ENCODE peak calls at places on chromosomes 6 and 20, in nine cellular contexts. One of them, this sample, is unnamed.

GRCh38 chr6:136683209-136683941 is 108.9 kb downstream of the MAP3K5 start:
- DNase-seq in sciatic nerve: no peak
- DNase-seq in Caco-2: no peak
- DNase-seq in HT-29: no peak
- DNase-seq in mammary epithelial cell: no peak
- DNase-seq in NCI-H446: no peak
- DNase-seq in NCI-H526: no peak
- DNase-seq in body of pancreas: no peak
- DNase-seq in CD4-positive, alpha-beta memory T cell: no peak
- DNase-seq in this sample: no peak

GRCh38 chr20:11786108-11786507 is 131.6 kb upstream of the BTBD3 start:
- DNase-seq in sciatic nerve: no peak
- DNase-seq in NCI-H526: no peak
- DNase-seq in mammary epithelial cell: no peak
- DNase-seq in NCI-H446: no peak
- DNase-seq in CD4-positive, alpha-beta memory T cell: no peak
- DNase-seq in body of pancreas: no peak
- DNase-seq in Caco-2: no peak
- DNase-seq in HT-29: no peak
- DNase-seq in this sample: no peak

GRCh38 chr6:125054331-125054730 is 92.1 kb downstream of the RNF217 start:
- DNase-seq in NCI-H446: no peak
- DNase-seq in CD4-positive, alpha-beta memory T cell: no peak
- DNase-seq in body of pancreas: no peak
- DNase-seq in mammary epithelial cell: no peak
- DNase-seq in NCI-H526: no peak
- DNase-seq in HT-29: no peak
- DNase-seq in sciatic nerve: no peak
- DNase-seq in Caco-2: no peak
- DNase-seq in this sample: no peak

GRCh38 chr6:112163295-112164257 is 76.2 kb downstream of the FAM229B start:
- DNase-seq in HT-29: peak
- DNase-seq in Caco-2: peak
- DNase-seq in body of pancreas: peak
- DNase-seq in sciatic nerve: peak
- DNase-seq in NCI-H446: peak
- DNase-seq in CD4-positive, alpha-beta memory T cell: peak
- DNase-seq in mammary epithelial cell: peak
- DNase-seq in NCI-H526: peak
- DNase-seq in this sample: peak

GRCh38 chr6:25250878-25251277 is 28.3 kb upstream of the CARMIL1 start:
- DNase-seq in CD4-positive, alpha-beta memory T cell: no peak
- DNase-seq in body of pancreas: no peak
- DNase-seq in sciatic nerve: no peak
- DNase-seq in mammary epithelial cell: peak
- DNase-seq in Caco-2: no peak
- DNase-seq in HT-29: no peak
- DNase-seq in NCI-H526: no peak
- DNase-seq in NCI-H446: no peak
- DNase-seq in this sample: no peak

GRCh38 chr6:17156966-17157365 is 55.1 kb downstream of the STMND1 start:
- DNase-seq in Caco-2: no peak
- DNase-seq in sciatic nerve: no peak
- DNase-seq in HT-29: no peak
- DNase-seq in body of pancreas: no peak
- DNase-seq in mammary epithelial cell: no peak
- DNase-seq in NCI-H526: no peak
- DNase-seq in CD4-positive, alpha-beta memory T cell: no peak
- DNase-seq in NCI-H446: no peak
- DNase-seq in this sample: no peak

GRCh38 chr20:5127204-5127858 is 523 bp downstream of the CDS2 start:
- DNase-seq in NCI-H446: no peak
- DNase-seq in NCI-H526: peak
- DNase-seq in Caco-2: peak
- DNase-seq in CD4-positive, alpha-beta memory T cell: peak
- DNase-seq in mammary epithelial cell: peak
- DNase-seq in body of pancreas: peak
- DNase-seq in sciatic nerve: no peak
- DNase-seq in HT-29: peak
- DNase-seq in this sample: no peak

GRCh38 chr6:613981-614380 is 42.9 kb downstream of the HUS1B start:
- DNase-seq in NCI-H446: no peak
- DNase-seq in NCI-H526: no peak
- DNase-seq in sciatic nerve: no peak
- DNase-seq in body of pancreas: no peak
- DNase-seq in HT-29: no peak
- DNase-seq in CD4-positive, alpha-beta memory T cell: no peak
- DNase-seq in Caco-2: no peak
- DNase-seq in mammary epithelial cell: no peak
- DNase-seq in this sample: no peak

GRCh38 chr6:25280617-25280990 is 1.4 kb downstream of the CARMIL1 start:
- DNase-seq in mammary epithelial cell: peak
- DNase-seq in Caco-2: no peak
- DNase-seq in NCI-H526: no peak
- DNase-seq in body of pancreas: no peak
- DNase-seq in CD4-positive, alpha-beta memory T cell: peak
- DNase-seq in NCI-H446: no peak
- DNase-seq in sciatic nerve: no peak
- DNase-seq in HT-29: peak
- DNase-seq in this sample: no peak

GRCh38 chr20:39069976-39070375 is 107.8 kb downstream of the DHX35 start:
- DNase-seq in CD4-positive, alpha-beta memory T cell: no peak
- DNase-seq in body of pancreas: no peak
- DNase-seq in Caco-2: no peak
- DNase-seq in NCI-H446: no peak
- DNase-seq in sciatic nerve: no peak
- DNase-seq in mammary epithelial cell: peak
- DNase-seq in HT-29: no peak
- DNase-seq in NCI-H526: no peak
- DNase-seq in this sample: no peak

GRCh38 chr6:121664199-121664598 is 228.8 kb downstream of the GJA1 start:
- DNase-seq in sciatic nerve: no peak
- DNase-seq in NCI-H446: no peak
- DNase-seq in CD4-positive, alpha-beta memory T cell: no peak
- DNase-seq in body of pancreas: no peak
- DNase-seq in mammary epithelial cell: no peak
- DNase-seq in HT-29: no peak
- DNase-seq in Caco-2: no peak
- DNase-seq in NCI-H526: no peak
- DNase-seq in this sample: no peak

GRCh38 chr6:150720774-150721233 is 121.1 kb downstream of the PLEKHG1 start:
- DNase-seq in NCI-H446: no peak
- DNase-seq in mammary epithelial cell: peak
- DNase-seq in CD4-positive, alpha-beta memory T cell: no peak
- DNase-seq in HT-29: peak
- DNase-seq in sciatic nerve: no peak
- DNase-seq in body of pancreas: no peak
- DNase-seq in NCI-H526: peak
- DNase-seq in Caco-2: peak
- DNase-seq in this sample: no peak

GRCh38 chr20:48750376-48750775 is 77.4 kb downstream of the PREX1 start:
- DNase-seq in NCI-H526: no peak
- DNase-seq in body of pancreas: no peak
- DNase-seq in Caco-2: no peak
- DNase-seq in NCI-H446: no peak
- DNase-seq in HT-29: no peak
- DNase-seq in sciatic nerve: no peak
- DNase-seq in mammary epithelial cell: no peak
- DNase-seq in CD4-positive, alpha-beta memory T cell: no peak
- DNase-seq in this sample: no peak

GRCh38 chr6:160293844-160294243 is 35.2 kb upstream of the SLC22A2 start:
- DNase-seq in body of pancreas: no peak
- DNase-seq in HT-29: no peak
- DNase-seq in mammary epithelial cell: no peak
- DNase-seq in sciatic nerve: peak
- DNase-seq in Caco-2: peak
- DNase-seq in NCI-H446: no peak
- DNase-seq in NCI-H526: no peak
- DNase-seq in CD4-positive, alpha-beta memory T cell: no peak
- DNase-seq in this sample: no peak

GRCh38 chr6:105619971-105620741 is 217.3 kb upstream of the PREP start:
- DNase-seq in mammary epithelial cell: no peak
- DNase-seq in CD4-positive, alpha-beta memory T cell: no peak
- DNase-seq in NCI-H526: no peak
- DNase-seq in sciatic nerve: no peak
- DNase-seq in HT-29: no peak
- DNase-seq in Caco-2: no peak
- DNase-seq in NCI-H446: no peak
- DNase-seq in body of pancreas: no peak
- DNase-seq in this sample: no peak

GRCh38 chr20:46316984-46317684 is 8.8 kb upstream of the CDH22 start:
- DNase-seq in sciatic nerve: no peak
- DNase-seq in CD4-positive, alpha-beta memory T cell: no peak
- DNase-seq in HT-29: no peak
- DNase-seq in NCI-H446: no peak
- DNase-seq in body of pancreas: no peak
- DNase-seq in Caco-2: no peak
- DNase-seq in NCI-H526: no peak
- DNase-seq in mammary epithelial cell: no peak
- DNase-seq in this sample: no peak

GRCh38 chr6:15336905-15337583 is 91.2 kb downstream of the JARID2 start:
- DNase-seq in HT-29: no peak
- DNase-seq in mammary epithelial cell: no peak
- DNase-seq in NCI-H446: no peak
- DNase-seq in Caco-2: no peak
- DNase-seq in NCI-H526: no peak
- DNase-seq in sciatic nerve: no peak
- DNase-seq in CD4-positive, alpha-beta memory T cell: no peak
- DNase-seq in body of pancreas: no peak
- DNase-seq in this sample: no peak

GRCh38 chr20:49433387-49433786 is 49.1 kb downstream of the KCNB1 start:
- DNase-seq in sciatic nerve: no peak
- DNase-seq in mammary epithelial cell: no peak
- DNase-seq in NCI-H446: no peak
- DNase-seq in body of pancreas: no peak
- DNase-seq in HT-29: no peak
- DNase-seq in NCI-H526: no peak
- DNase-seq in Caco-2: no peak
- DNase-seq in CD4-positive, alpha-beta memory T cell: no peak
- DNase-seq in this sample: no peak

GRCh38 chr6:160750276-160750689 is 48.2 kb downstream of the PLG start:
- DNase-seq in HT-29: peak
- DNase-seq in NCI-H446: no peak
- DNase-seq in mammary epithelial cell: peak
- DNase-seq in NCI-H526: peak
- DNase-seq in CD4-positive, alpha-beta memory T cell: no peak
- DNase-seq in sciatic nerve: no peak
- DNase-seq in Caco-2: peak
- DNase-seq in body of pancreas: no peak
- DNase-seq in this sample: no peak

GRCh38 chr6:165804331-165805066 is 141.5 kb upstream of the PDE10A start:
- DNase-seq in sciatic nerve: no peak
- DNase-seq in CD4-positive, alpha-beta memory T cell: no peak
- DNase-seq in NCI-H446: no peak
- DNase-seq in HT-29: no peak
- DNase-seq in Caco-2: no peak
- DNase-seq in mammary epithelial cell: no peak
- DNase-seq in NCI-H526: no peak
- DNase-seq in body of pancreas: no peak
- DNase-seq in this sample: no peak

GRCh38 chr6:42690151-42690702 is 32.2 kb downstream of the PRPH2 start:
- DNase-seq in body of pancreas: no peak
- DNase-seq in mammary epithelial cell: no peak
- DNase-seq in sciatic nerve: no peak
- DNase-seq in HT-29: no peak
- DNase-seq in Caco-2: no peak
- DNase-seq in NCI-H526: no peak
- DNase-seq in CD4-positive, alpha-beta memory T cell: no peak
- DNase-seq in NCI-H446: no peak
- DNase-seq in this sample: no peak

GRCh38 chr6:168229368-168229752 is 90.2 kb downstream of the DACT2 start:
- DNase-seq in body of pancreas: no peak
- DNase-seq in HT-29: no peak
- DNase-seq in mammary epithelial cell: no peak
- DNase-seq in NCI-H446: no peak
- DNase-seq in Caco-2: no peak
- DNase-seq in sciatic nerve: no peak
- DNase-seq in NCI-H526: no peak
- DNase-seq in CD4-positive, alpha-beta memory T cell: no peak
- DNase-seq in this sample: no peak

GRCh38 chr20:40815156-40816038 is 126.4 kb upstream of the MAFB start:
- DNase-seq in NCI-H446: no peak
- DNase-seq in mammary epithelial cell: no peak
- DNase-seq in body of pancreas: no peak
- DNase-seq in Caco-2: no peak
- DNase-seq in sciatic nerve: no peak
- DNase-seq in HT-29: no peak
- DNase-seq in CD4-positive, alpha-beta memory T cell: no peak
- DNase-seq in NCI-H526: no peak
- DNase-seq in this sample: no peak

GRCh38 chr6:99603421-99604160 is 3.0 kb upstream of the PRDM13 start:
- DNase-seq in HT-29: no peak
- DNase-seq in body of pancreas: no peak
- DNase-seq in NCI-H446: no peak
- DNase-seq in NCI-H526: peak
- DNase-seq in sciatic nerve: no peak
- DNase-seq in mammary epithelial cell: no peak
- DNase-seq in CD4-positive, alpha-beta memory T cell: no peak
- DNase-seq in Caco-2: peak
- DNase-seq in this sample: no peak

GRCh38 chr20:56636701-56637100 is 7.6 kb downstream of the TFAP2C start:
- DNase-seq in NCI-H526: no peak
- DNase-seq in HT-29: no peak
- DNase-seq in mammary epithelial cell: peak
- DNase-seq in NCI-H446: no peak
- DNase-seq in CD4-positive, alpha-beta memory T cell: no peak
- DNase-seq in Caco-2: no peak
- DNase-seq in sciatic nerve: no peak
- DNase-seq in body of pancreas: no peak
- DNase-seq in this sample: no peak

GRCh38 chr6:132687306-132687705 is 26.5 kb downstream of the VNN1 start:
- DNase-seq in NCI-H446: no peak
- DNase-seq in mammary epithelial cell: peak
- DNase-seq in Caco-2: no peak
- DNase-seq in CD4-positive, alpha-beta memory T cell: no peak
- DNase-seq in NCI-H526: no peak
- DNase-seq in sciatic nerve: no peak
- DNase-seq in HT-29: peak
- DNase-seq in body of pancreas: no peak
- DNase-seq in this sample: no peak

GRCh38 chr20:6692566-6693168 is 74.8 kb upstream of the BMP2 start:
- DNase-seq in Caco-2: peak
- DNase-seq in body of pancreas: no peak
- DNase-seq in mammary epithelial cell: no peak
- DNase-seq in NCI-H526: no peak
- DNase-seq in CD4-positive, alpha-beta memory T cell: no peak
- DNase-seq in NCI-H446: no peak
- DNase-seq in sciatic nerve: no peak
- DNase-seq in HT-29: no peak
- DNase-seq in this sample: no peak

GRCh38 chr6:169689247-169689646 is 12.6 kb downstream of the WDR27 start:
- DNase-seq in body of pancreas: no peak
- DNase-seq in HT-29: no peak
- DNase-seq in mammary epithelial cell: peak
- DNase-seq in Caco-2: no peak
- DNase-seq in CD4-positive, alpha-beta memory T cell: no peak
- DNase-seq in sciatic nerve: no peak
- DNase-seq in NCI-H446: no peak
- DNase-seq in NCI-H526: no peak
- DNase-seq in this sample: no peak

GRCh38 chr20:36051318-36052116 is 83.1 kb downstream of the CNBD2 start:
- DNase-seq in mammary epithelial cell: no peak
- DNase-seq in NCI-H446: no peak
- DNase-seq in HT-29: no peak
- DNase-seq in Caco-2: peak
- DNase-seq in NCI-H526: no peak
- DNase-seq in body of pancreas: no peak
- DNase-seq in CD4-positive, alpha-beta memory T cell: no peak
- DNase-seq in sciatic nerve: no peak
- DNase-seq in this sample: no peak

GRCh38 chr6:84033523-84034451 is at the start of gene MRAP2:
- DNase-seq in HT-29: peak
- DNase-seq in CD4-positive, alpha-beta memory T cell: no peak
- DNase-seq in mammary epithelial cell: peak
- DNase-seq in NCI-H446: no peak
- DNase-seq in NCI-H526: no peak
- DNase-seq in body of pancreas: peak
- DNase-seq in Caco-2: peak
- DNase-seq in sciatic nerve: peak
- DNase-seq in this sample: no peak

GRCh38 chr20:51586005-51586440 is 43.5 kb upstream of the NFATC2 start:
- DNase-seq in sciatic nerve: no peak
- DNase-seq in HT-29: no peak
- DNase-seq in CD4-positive, alpha-beta memory T cell: no peak
- DNase-seq in NCI-H446: no peak
- DNase-seq in NCI-H526: no peak
- DNase-seq in Caco-2: no peak
- DNase-seq in mammary epithelial cell: peak
- DNase-seq in body of pancreas: no peak
- DNase-seq in this sample: no peak